ENCODE peak calls at places on chromosomes 6 and 20, in seven cellular contexts. W, T, S, D, L, K and F are unnamed samples.

GRCh38 chr6:90098025-90098474 is 198.6 kb downstream of the BACH2 start:
- DNase-seq in W (peak; percentile 66), T (peak; percentile 90), S (no peak), D (peak; percentile 99), L (peak; percentile 58), K (peak; percentile 84), F (peak; percentile 98)

GRCh38 chr6:37487891-37488290 is 11.8 kb downstream of the CCDC167 start:
- DNase-seq in W (no peak), T (no peak), S (no peak), D (no peak), L (no peak), K (no peak), F (no peak)

GRCh38 chr6:168773788-168774187 is 332.8 kb downstream of the SMOC2 start:
- DNase-seq in W (no peak), T (no peak), S (no peak), D (no peak), L (no peak), K (no peak), F (no peak)

GRCh38 chr6:90198758-90199425 is 97.8 kb downstream of the BACH2 start:
- DNase-seq in W (no peak), T (no peak), S (no peak), D (no peak), L (no peak), K (no peak), F (no peak)

GRCh38 chr6:111972714-111973678 is 80.9 kb upstream of the CCN6 start:
- DNase-seq in W (peak; percentile 77), T (peak; percentile 97), S (no peak), D (peak; percentile 98), L (peak; percentile 50), K (no peak), F (peak; percentile 93)

GRCh38 chr20:382291-383115 is 1.9 kb downstream of the TRIB3 start:
- DNase-seq in W (no peak), T (no peak), S (no peak), D (no peak), L (peak; percentile 48), K (no peak), F (peak; percentile 56)

GRCh38 chr20:40293740-40294139 is 395.3 kb downstream of the MAFB start:
- DNase-seq in W (no peak), T (peak; percentile 30), S (no peak), D (no peak), L (no peak), K (no peak), F (no peak)

GRCh38 chr20:5696011-5696559 is 54.1 kb upstream of the SHLD1 start:
- DNase-seq in W (no peak), T (peak; percentile 73), S (no peak), D (peak; percentile 53), L (peak; percentile 93), K (no peak), F (no peak)

GRCh38 chr20:41335591-41335990 is 5.0 kb upstream of the LPIN3 start:
- DNase-seq in W (peak; percentile 2), T (no peak), S (no peak), D (no peak), L (no peak), K (no peak), F (no peak)

GRCh38 chr6:143339223-143339622 is 111.3 kb downstream of the ADAT2 start:
- DNase-seq in W (no peak), T (peak; percentile 11), S (no peak), D (no peak), L (peak; percentile 72), K (peak; percentile 64), F (peak; percentile 97)

DNA sequence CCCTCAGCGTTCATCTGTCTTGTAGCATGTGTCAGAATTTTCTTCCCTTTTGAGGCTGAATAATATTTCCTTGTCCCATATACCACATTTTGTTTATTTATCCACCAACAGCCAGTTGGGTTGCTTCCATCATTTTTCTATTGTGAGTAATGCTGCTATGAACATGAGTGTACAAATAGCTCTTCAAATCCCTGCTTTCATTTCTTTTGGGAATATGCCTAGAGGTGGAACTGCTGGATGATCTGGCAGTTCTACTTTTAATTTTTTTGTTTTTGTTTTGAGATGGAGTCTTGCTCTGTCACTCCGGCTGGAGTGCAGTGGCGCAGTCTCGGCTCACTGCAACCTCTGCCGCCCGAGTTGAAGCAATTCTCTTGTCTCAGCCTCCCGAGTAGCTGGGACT is 64.7 kb downstream of the SASH1 start:
- DNase-seq in W (no peak), T (peak; percentile 93), S (no peak), D (peak; percentile 97), L (peak; percentile 91), K (peak; percentile 21), F (peak; percentile 69)
- H3K27me3 ChIP-seq in W (no peaks in the 10 kb centered on the region), T (no peaks in the 10 kb centered on the region), S (peaks cover 31% of the 10 kb centered on the region), D (no peaks in the 10 kb centered on the region), L (no peaks in the 10 kb centered on the region), K (no peaks in the 10 kb centered on the region), F (no peaks in the 10 kb centered on the region)

GRCh38 chr6:22596011-22596410 is 26.6 kb downstream of the HDGFL1 start:
- DNase-seq in W (peak; percentile 12), T (peak; percentile 2), S (no peak), D (peak; percentile 65), L (peak; percentile 79), K (peak; percentile 2), F (peak; percentile 75)
- H3K9me3 ChIP-seq in W (no peaks in the 10 kb centered on the region), T (no peaks in the 10 kb centered on the region), S (no peaks in the 10 kb centered on the region), D (no peaks in the 10 kb centered on the region), L (no peaks in the 10 kb centered on the region), K (no peaks in the 10 kb centered on the region), F (no peaks in the 10 kb centered on the region)

GRCh38 chr6:33212857-33213165 is 4.5 kb downstream of the RING1 start:
- DNase-seq in W (no peak), T (peak; percentile 62), S (no peak), D (no peak), L (no peak), K (no peak), F (no peak)
- TF ChIP-seq EZH2 in W (no peak), T (no peak), S (no peak), D (no peak), L (no peak), K (no peak), F (no peak)

GRCh38 chr6:125526007-125526720 is 223.3 kb upstream of the HEY2 start:
- DNase-seq in W (no peak), T (no peak), S (no peak), D (no peak), L (no peak), K (no peak), F (no peak)
- H3K27me3 ChIP-seq in W (no peaks in the 10 kb centered on the region), T (no peaks in the 10 kb centered on the region), S (peaks cover 4% of the 10 kb centered on the region), D (no peaks in the 10 kb centered on the region), L (peaks cover 28% of the 10 kb centered on the region), K (peaks cover 6% of the 10 kb centered on the region), F (peaks cover 6% of the 10 kb centered on the region)

DNA sequence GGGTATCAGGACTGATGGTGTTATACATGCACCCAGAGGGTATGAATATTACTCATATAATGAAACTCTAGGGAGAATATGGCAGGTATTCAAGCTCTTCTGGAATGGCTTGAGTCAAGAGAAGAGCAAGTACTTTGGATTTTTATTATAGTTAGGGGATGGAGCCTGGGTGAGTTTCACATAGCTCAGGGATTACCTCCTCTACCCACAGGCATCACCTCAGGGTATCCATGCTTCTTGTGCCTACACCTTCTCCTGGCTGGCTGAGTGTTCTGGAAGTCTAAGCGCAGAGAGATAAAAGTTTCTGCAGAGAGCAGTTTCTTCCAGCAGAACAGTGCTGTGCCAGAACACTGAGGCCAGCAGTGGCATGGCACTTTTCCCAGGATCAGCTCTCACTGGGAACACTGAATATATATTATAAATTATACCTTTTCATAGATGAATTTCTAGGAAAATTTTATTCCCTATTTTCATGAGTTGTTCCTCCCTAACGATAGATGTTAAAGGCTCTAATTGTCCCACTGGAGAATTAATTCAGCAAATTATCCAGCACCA is 199.7 kb upstream of the KCNQ5 start:
- DNase-seq in W (no peak), T (peak; percentile 74), S (no peak), D (peak; percentile 78), L (peak; percentile 33), K (peak; percentile 69), F (peak; percentile 74)
- H3K9me3 ChIP-seq in W (no peaks in the 10 kb centered on the region), T (no peaks in the 10 kb centered on the region), S (no peaks in the 10 kb centered on the region), D (no peaks in the 10 kb centered on the region), L (no peaks in the 10 kb centered on the region), K (no peaks in the 10 kb centered on the region), F (no peaks in the 10 kb centered on the region)